ENCODE peak calls at places on chromosomes 5 and 9, in seven cellular contexts. S, V, Y, M, O, B and Q are unnamed samples. For H3K36me3, the result is how much of the 10 kb centered on the place peaks cover.

GRCh38 chr9:75803130-75803529 is 87.3 kb upstream of the PCSK5 start:
- DNase-seq in V (no peak), Y (no peak), S (no peak), M (no peak), B (no peak), O (no peak), Q (no peak)

GRCh38 chr5:77935516-77936364 is 159.6 kb upstream of the TBCA start:
- DNase-seq in Y (no peak), O (no peak), B (peak), S (no peak), V (no peak), M (no peak), Q (no peak)

GRCh38 chr5:143014017-143014651 is 244.0 kb downstream of the ARHGAP26 start:
- DNase-seq in O (no peak), V (peak), B (no peak), M (no peak), Y (no peak), S (no peak), Q (no peak)

GRCh38 chr9:137428841-137429545 is 5.8 kb downstream of the NOXA1 start:
- DNase-seq in Y (no peak), V (peak), B (peak), M (peak), O (no peak), S (no peak), Q (no peak)

GRCh38 chr9:37471942-37472679 is 6.9 kb upstream of the ZBTB5 start:
- DNase-seq in V (no peak), Y (peak), M (no peak), S (no peak), O (no peak), B (no peak), Q (no peak)

GRCh38 chr5:35854248-35854647 is 2.4 kb upstream of the IL7R start:
- DNase-seq in S (no peak), V (no peak), Y (no peak), O (no peak), M (no peak), B (peak), Q (no peak)

GRCh38 chr5:82405166-82405565 is 127.0 kb upstream of the RPS23 start:
- DNase-seq in O (no peak), B (no peak), S (no peak), Y (no peak), V (no peak), M (no peak), Q (no peak)

GRCh38 chr5:172919525-172920446 is 39.4 kb upstream of the RPL26L1 start:
- DNase-seq in M (no peak), S (no peak), V (peak), O (no peak), Y (no peak), B (no peak), Q (no peak)

GRCh38 chr5:111930407-111930806 is 173.4 kb upstream of the NREP start:
- DNase-seq in M (no peak), S (no peak), Y (no peak), V (no peak), O (no peak), B (no peak), Q (no peak)

GRCh38 chr5:42691413-42691861 is 65.2 kb upstream of the CCDC152 start:
- DNase-seq in B (no peak), V (no peak), S (no peak), O (no peak), M (no peak), Y (no peak), Q (no peak)

GRCh38 chr9:128285033-128285784 is 9.1 kb downstream of the SWI5 start:
- DNase-seq in V (no peak), Y (no peak), M (no peak), S (no peak), O (no peak), B (no peak), Q (no peak)

GRCh38 chr9:128276574-128277270 is 646 bp downstream of the SWI5 start:
- DNase-seq in Y (peak), V (peak), S (peak), B (no peak), O (peak), M (no peak), Q (peak)

GRCh38 chr9:128286435-128286834 is 10.4 kb downstream of the SWI5 start:
- DNase-seq in Y (no peak), M (peak), O (no peak), B (no peak), S (no peak), V (no peak), Q (no peak)

GRCh38 chr9:128280084-128280622 is 4.1 kb downstream of the SWI5 start:
- DNase-seq in Y (no peak), S (no peak), B (no peak), O (no peak), M (no peak), V (no peak), Q (no peak)

DNA sequence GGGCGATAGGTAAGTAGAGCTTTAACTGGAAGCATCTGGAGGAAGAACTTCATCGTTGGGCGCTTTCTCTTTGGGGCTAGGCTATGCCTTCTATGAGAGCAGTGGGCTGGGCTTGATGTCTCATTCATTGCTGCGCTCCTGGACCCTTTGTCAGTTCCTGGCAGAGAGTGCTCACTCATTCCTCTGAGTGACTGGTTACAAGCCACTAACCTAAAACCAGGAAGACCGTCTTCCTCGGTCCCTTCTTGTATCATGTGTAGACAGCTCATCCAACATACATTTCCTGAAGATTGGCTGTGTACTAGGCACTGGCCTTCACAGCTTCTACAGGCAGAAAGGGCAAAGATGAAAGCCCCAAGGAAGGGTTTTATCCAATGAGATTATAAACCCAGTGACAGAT is 6.4 kb downstream of the SWI5 start:
- DNase-seq in Y (no peak), M (no peak), S (no peak), O (no peak), B (no peak), V (no peak), Q (no peak)
- H3K36me3 ChIP-seq in Y (under half), M (under half), S (under half), O (under half), B (under half), V (under half), Q (under half)

DNA sequence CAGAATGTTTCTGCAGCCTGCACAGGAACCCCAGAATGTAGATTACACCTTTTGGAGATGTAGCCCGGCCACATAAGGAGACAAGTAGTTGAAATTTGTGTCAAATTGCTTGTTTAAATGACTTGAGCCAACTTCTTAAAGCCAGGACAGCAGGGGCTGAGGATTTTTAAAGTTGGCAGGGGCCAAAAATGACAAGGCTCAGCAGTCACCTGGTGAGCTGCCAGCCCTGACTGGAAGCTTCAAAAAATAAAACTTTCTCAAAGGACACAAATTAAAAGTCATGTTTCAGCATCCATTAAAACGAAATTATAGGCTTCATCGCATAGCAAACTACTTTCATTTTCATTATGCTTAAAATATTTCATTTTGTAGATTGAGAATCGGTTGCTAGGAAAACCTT is 340.3 kb upstream of the WWC1 start:
- DNase-seq in B (no peak), Y (no peak), V (no peak), O (no peak), M (no peak), S (no peak), Q (no peak)
- H3K4me3 ChIP-seq in B (peak), Y (no peak), V (no peak), O (no peak), M (no peak), S (no peak), Q (peak)

GRCh38 chr9:129857207-129857606 is 21.9 kb downstream of the USP20 start:
- DNase-seq in Y (no peak), S (no peak), M (no peak), V (no peak), B (no peak), O (no peak), Q (no peak)
- H3K36me3 ChIP-seq in Y (under half), S (half or more), M (under half), V (under half), B (under half), O (half or more), Q (half or more)

GRCh38 chr9:97705354-97705950 is 8.3 kb upstream of the XPA start:
- DNase-seq in M (no peak), B (no peak), V (no peak), Y (no peak), S (no peak), O (no peak), Q (no peak)

GRCh38 chr9:97704851-97705250 is 7.7 kb upstream of the XPA start:
- DNase-seq in B (no peak), S (no peak), Y (no peak), V (no peak), O (no peak), M (no peak), Q (no peak)

GRCh38 chr9:97703437-97704326 is 6.5 kb upstream of the XPA start:
- DNase-seq in O (no peak), S (no peak), Y (no peak), B (no peak), M (no peak), V (no peak), Q (no peak)

GRCh38 chr9:97706246-97706645 is 9.1 kb upstream of the XPA start:
- DNase-seq in S (no peak), Y (no peak), B (no peak), O (no peak), V (no peak), M (no peak), Q (no peak)

GRCh38 chr9:97704327-97704677 is 7.2 kb upstream of the XPA start:
- DNase-seq in V (no peak), Y (no peak), B (no peak), M (no peak), S (no peak), O (no peak), Q (no peak)
- H3K4me3 ChIP-seq in V (no peak), Y (no peak), B (no peak), M (no peak), S (no peak), O (no peak), Q (no peak)

DNA sequence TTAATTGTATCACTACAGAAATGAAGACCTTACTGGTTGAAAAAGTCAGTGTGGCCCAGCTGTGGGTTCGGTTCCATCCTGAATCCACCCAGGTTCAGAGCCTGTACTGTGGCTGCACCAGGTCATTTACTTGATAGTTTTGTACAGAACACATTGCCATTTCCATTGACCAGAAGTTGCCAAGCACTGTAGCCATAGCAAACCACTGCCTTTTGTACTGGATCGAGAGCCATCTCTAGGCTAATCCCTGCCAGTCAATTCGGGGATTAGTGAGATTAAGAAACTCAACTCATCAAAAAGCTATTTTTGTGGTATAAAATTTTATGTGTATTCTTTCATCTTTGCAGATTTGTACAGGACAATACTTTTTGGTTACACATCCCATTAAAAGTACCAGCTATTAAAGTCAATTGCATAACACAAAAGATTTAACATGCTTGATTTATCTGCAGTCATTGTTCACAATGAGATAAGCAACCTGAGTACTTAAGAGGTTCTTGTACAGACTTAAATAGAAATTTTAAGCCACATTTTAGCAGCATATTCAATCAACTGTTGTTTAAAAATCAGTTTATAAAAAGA is 108.5 kb upstream of the OTULINL start:
- DNase-seq in B (no peak), V (no peak), M (no peak), S (no peak), Y (no peak), O (no peak), Q (no peak)
- H3K36me3 ChIP-seq in B (under half), V (under half), M (under half), S (half or more), Y (under half), O (half or more), Q (half or more)

DNA sequence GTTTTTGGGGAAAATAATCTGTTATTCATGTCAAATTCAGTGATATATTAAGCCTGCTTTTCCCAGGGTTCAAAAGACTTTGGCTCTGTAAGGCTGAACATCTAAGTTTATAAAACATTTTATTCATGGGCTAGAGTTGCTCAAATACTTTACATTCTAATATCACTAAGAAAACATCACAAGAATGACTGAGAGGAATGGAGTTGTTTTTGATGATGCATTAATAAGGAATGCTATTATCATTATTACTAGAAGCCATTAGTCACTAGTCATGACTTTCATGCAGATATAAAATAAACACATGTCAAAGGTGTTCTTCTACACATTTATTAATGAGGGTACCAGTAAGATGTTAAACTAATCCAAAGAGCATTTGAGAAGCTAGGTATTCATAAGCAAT is 185.5 kb upstream of the KCNN2 start:
- DNase-seq in Y (no peak), M (no peak), O (no peak), S (no peak), V (no peak), B (no peak), Q (no peak)
- H3K4me3 ChIP-seq in Y (no peak), M (no peak), O (no peak), S (no peak), V (no peak), B (no peak), Q (no peak)

DNA sequence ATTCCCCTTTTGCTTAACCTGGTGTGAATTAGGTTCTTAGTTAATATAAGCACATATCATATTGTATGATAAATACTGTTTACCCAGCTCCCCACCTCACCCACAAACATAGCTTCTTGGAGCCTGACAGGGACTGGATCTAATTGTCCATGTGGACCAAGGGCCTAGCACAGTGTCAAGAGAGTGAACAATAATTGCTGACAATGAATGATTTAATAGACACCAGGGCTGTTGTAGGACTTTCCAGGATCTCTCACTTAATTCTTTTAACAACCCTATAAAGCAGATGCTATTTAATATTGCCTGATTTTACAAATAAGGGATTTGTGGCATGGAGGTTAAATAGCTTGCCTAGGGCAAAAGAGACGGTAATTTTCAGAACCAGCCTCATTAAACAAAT is 24.8 kb downstream of the AK3 start:
- DNase-seq in O (no peak), V (no peak), B (no peak), S (no peak), M (no peak), Y (no peak), Q (no peak)
- H3K36me3 ChIP-seq in O (half or more), V (under half), B (under half), S (half or more), M (under half), Y (under half), Q (under half)

DNA sequence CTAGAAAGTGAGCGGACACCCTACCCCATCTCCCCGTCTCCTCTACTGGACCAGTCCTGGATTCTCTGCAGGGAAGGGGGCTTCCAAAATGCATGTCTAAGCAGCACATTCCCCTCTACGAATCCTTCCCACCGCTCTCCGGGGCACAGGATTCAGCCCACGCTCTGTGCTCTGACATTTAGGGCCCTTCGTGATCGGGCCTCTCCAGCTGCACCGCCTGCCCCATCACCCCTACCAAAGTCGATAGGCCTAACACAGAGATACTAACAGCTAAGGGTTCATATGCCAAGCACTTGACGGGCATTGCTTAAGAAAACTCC is 1.2 kb downstream of the ARL10 start:
- DNase-seq in O (no peak), S (no peak), B (peak), V (no peak), Y (no peak), M (no peak), Q (no peak)
- H3K4me3 ChIP-seq in O (peak), S (no peak), B (no peak), V (peak), Y (peak), M (no peak), Q (peak)

GRCh38 chr9:134382733-134383132 is 56.5 kb downstream of the RXRA start:
- DNase-seq in V (no peak), Y (peak), M (no peak), O (no peak), B (no peak), S (no peak), Q (no peak)
- H3K36me3 ChIP-seq in V (under half), Y (under half), M (under half), O (under half), B (under half), S (under half), Q (under half)

DNA sequence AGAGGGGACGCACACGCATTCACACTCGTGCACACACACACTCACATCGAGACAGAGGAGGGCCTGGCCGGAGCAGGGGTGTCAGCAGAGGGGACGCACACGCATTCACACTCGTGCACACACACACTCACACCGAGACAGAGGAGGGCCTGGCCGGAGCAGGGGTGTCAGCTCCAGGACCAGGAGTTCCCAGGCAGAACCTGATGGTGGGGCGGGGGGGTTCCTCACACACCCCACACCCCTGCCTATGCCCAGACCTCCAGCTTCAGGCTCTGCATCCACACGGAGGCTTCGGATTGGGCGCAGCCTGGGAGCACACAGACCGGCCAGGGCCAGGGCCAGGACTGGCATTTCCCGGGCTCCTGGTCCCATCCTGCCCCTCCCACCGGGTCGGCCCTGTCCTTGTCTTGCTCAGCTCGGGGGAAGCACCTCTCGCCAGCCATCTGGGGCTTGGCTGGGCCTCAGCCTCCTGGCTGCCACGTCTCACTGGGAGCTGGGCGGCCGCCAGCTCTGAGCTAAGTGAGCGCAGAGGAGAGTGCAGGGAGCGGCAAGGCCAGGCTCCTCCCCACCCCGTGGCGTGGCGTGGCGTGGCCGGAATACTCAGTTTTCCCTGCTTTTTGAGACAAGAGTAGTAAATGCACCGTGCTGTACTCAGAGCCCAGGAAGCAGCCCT is 31.3 kb downstream of the ADAMTS2 start:
- DNase-seq in M (peak), O (peak), S (peak), B (no peak), Y (peak), V (peak), Q (no peak)
- H3K4me3 ChIP-seq in M (no peak), O (peak), S (no peak), B (no peak), Y (no peak), V (peak), Q (peak)